ENCODE peak calls at places on chromosomes 16 and 17, in seven cellular contexts. A is RKO; O is HT-29; C is amygdala; D is CD4-positive, alpha-beta T cell; L is stimulated activated CD4-positive, alpha-beta T cell treated with anti-CD3 and anti-CD28 coated beads, Interleukin-1b, Interleukin-23, amount 100 ng/mL, for 1 hour; Y is small intestine. P is an unnamed sample.

GRCh38 chr17:19335951-19336631 is 26.4 kb downstream of the B9D1 start:
- DNase-seq in O (no peak), L (no peak), Y (no peak), C (no peak), D (no peak), A (no peak), P (no peak)

GRCh38 chr17:1724869-1725641 is 551 bp downstream of the WDR81 start:
- DNase-seq in A (peak; percentile 37), L (no peak), O (no peak), Y (no peak), D (no peak), C (peak; percentile 70), P (peak; percentile 11)

GRCh38 chr17:48031966-48032365 is 5.6 kb downstream of the COPZ2 start:
- DNase-seq in C (no peak), O (no peak), Y (no peak), L (no peak), D (no peak), A (no peak), P (no peak)

GRCh38 chr16:67407788-67408452 is 8.4 kb downstream of the ZDHHC1 start:
- DNase-seq in Y (no peak), C (no peak), D (no peak), O (no peak), L (no peak), A (no peak), P (no peak)

GRCh38 chr17:81000089-81000630 is 8.5 kb downstream of the CHMP6 start:
- DNase-seq in D (no peak), C (no peak), Y (no peak), A (no peak), O (no peak), L (no peak), P (no peak)

GRCh38 chr17:63775420-63775819 is 1.4 kb downstream of the DDX42 start:
- DNase-seq in L (no peak), Y (no peak), C (no peak), A (peak; percentile 28), O (peak; percentile 25), D (no peak), P (no peak)

GRCh38 chr17:73824321-73824720 is 180.1 kb upstream of the SDK2 start:
- DNase-seq in Y (no peak), C (no peak), O (no peak), D (no peak), L (no peak), A (no peak), P (no peak)

GRCh38 chr16:87541004-87541881 is 48.4 kb upstream of the ZCCHC14 start:
- DNase-seq in D (no peak), A (no peak), Y (peak; percentile 16), O (no peak), C (peak; percentile 41), L (no peak), P (no peak)

GRCh38 chr17:77456951-77457548 is 316.3 kb downstream of the SEC14L1 start:
- DNase-seq in L (no peak), Y (no peak), A (no peak), O (no peak), C (no peak), D (no peak), P (no peak)

GRCh38 chr17:53409588-53409987 is 413.1 kb upstream of the KIF2B start:
- DNase-seq in A (no peak), D (no peak), L (no peak), O (no peak), C (no peak), Y (no peak), P (no peak)

GRCh38 chr16:82995927-82996441 is 369.2 kb downstream of the CDH13 start:
- DNase-seq in Y (peak; percentile 92), D (no peak), O (peak; percentile 96), L (no peak), A (peak; percentile 36), C (no peak), P (no peak)

GRCh38 chr16:10312784-10313724 is 72.8 kb upstream of the ATF7IP2 start:
- DNase-seq in O (no peak), A (no peak), D (no peak), L (no peak), C (no peak), Y (no peak), P (peak; percentile 67)

GRCh38 chr17:14301761-14302401 is 1.0 kb downstream of the HS3ST3B1 start:
- DNase-seq in L (no peak), O (no peak), Y (peak; percentile 35), C (no peak), A (peak; percentile 52), D (peak; percentile 53), P (no peak)

GRCh38 chr17:64120159-64120558 is 9.8 kb downstream of the ERN1 start:
- DNase-seq in L (no peak), O (no peak), A (no peak), D (no peak), C (no peak), Y (no peak), P (no peak)

GRCh38 chr16:84909686-84910085 is 89.9 kb downstream of the CRISPLD2 start:
- DNase-seq in C (no peak), A (no peak), D (no peak), O (no peak), L (no peak), Y (no peak), P (no peak)

GRCh38 chr17:78882546-78883089 is 20.4 kb downstream of the CEP295NL start:
- DNase-seq in L (no peak), Y (no peak), A (no peak), C (no peak), O (peak; percentile 19), D (no peak), P (no peak)

GRCh38 chr17:15501282-15501681 is 33.9 kb upstream of the CDRT4 start:
- DNase-seq in A (peak; percentile 37), O (no peak), L (no peak), D (no peak), Y (no peak), C (no peak), P (no peak)

GRCh38 chr17:83080641-83081560 is 1.5 kb downstream of the METRNL start:
- DNase-seq in D (no peak), L (no peak), Y (no peak), O (no peak), A (peak; percentile 16), C (peak; percentile 32), P (no peak)

GRCh38 chr16:19699472-19699871 is 18.6 kb downstream of the KNOP1 start:
- DNase-seq in A (no peak), O (no peak), C (no peak), Y (no peak), D (no peak), L (no peak), P (no peak)

GRCh38 chr17:36203335-36203734 is 6.8 kb upstream of the CCL3L1 start:
- DNase-seq in O (no peak), Y (no peak), A (no peak), D (no peak), L (no peak), C (no peak), P (peak; percentile 55)

GRCh38 chr16:80614908-80615696 is 74.3 kb downstream of the DYNLRB2 start:
- DNase-seq in D (no peak), O (peak; percentile 18), C (no peak), A (peak; percentile 84), L (no peak), Y (no peak), P (no peak)

GRCh38 chr17:17120716-17121115 is 78.5 kb downstream of the MPRIP start:
- DNase-seq in D (no peak), Y (no peak), L (no peak), A (no peak), O (no peak), C (no peak), P (no peak)

GRCh38 chr17:79331492-79331891 is 256.9 kb downstream of the ENGASE start:
- DNase-seq in Y (no peak), C (no peak), O (no peak), L (no peak), D (no peak), A (no peak), P (peak; percentile 64)

GRCh38 chr17:78767806-78768205 is 14.3 kb downstream of the CYTH1 start:
- DNase-seq in A (no peak), L (no peak), Y (no peak), O (no peak), C (no peak), D (no peak), P (peak; percentile 42)

GRCh38 chr17:38681096-38681495 is 6.3 kb upstream of the EPOP start:
- DNase-seq in Y (no peak), C (no peak), L (no peak), O (no peak), D (no peak), A (no peak), P (no peak)

GRCh38 chr16:1645914-1646525 is 32.1 kb upstream of the JPT2 start:
- DNase-seq in O (peak; percentile 6), D (peak; percentile 30), C (no peak), L (no peak), Y (no peak), A (no peak), P (no peak)

GRCh38 chr16:79537584-79537983 is 63.0 kb downstream of the MAF start:
- DNase-seq in C (no peak), L (no peak), A (no peak), O (no peak), Y (no peak), D (no peak), P (no peak)

GRCh38 chr17:34703533-34703932 is 124.2 kb downstream of the TMEM132E start:
- DNase-seq in C (no peak), A (peak; percentile 69), L (no peak), D (peak; percentile 7), O (peak; percentile 73), Y (peak; percentile 20), P (peak; percentile 65)

GRCh38 chr17:83113792-83114191 is 34.4 kb downstream of the METRNL start:
- DNase-seq in D (no peak), Y (no peak), C (no peak), L (no peak), O (no peak), A (no peak), P (no peak)

GRCh38 chr17:30450125-30451027 is 26.8 kb upstream of the GOSR1 start:
- DNase-seq in D (no peak), L (no peak), O (peak; percentile 15), Y (no peak), C (no peak), A (no peak), P (no peak)

GRCh38 chr16:59213952-59214351 is 479.8 kb upstream of the GOT2 start:
- DNase-seq in Y (no peak), O (no peak), L (no peak), A (no peak), C (no peak), D (no peak), P (no peak)

GRCh38 chr16:50610331-50611262 is 62.4 kb downstream of the NKD1 start:
- DNase-seq in D (no peak), C (no peak), L (no peak), A (no peak), Y (no peak), O (no peak), P (no peak)

GRCh38 chr17:73352261-73352660 is 40.5 kb upstream of the CDC42EP4 start:
- DNase-seq in A (no peak), C (no peak), D (no peak), Y (no peak), L (no peak), O (no peak), P (no peak)

GRCh38 chr17:65013613-65014391 is 42.7 kb downstream of the GNA13 start:
- DNase-seq in Y (no peak), A (no peak), O (peak; percentile 51), L (no peak), D (no peak), C (no peak), P (no peak)

GRCh38 chr16:28165549-28166046 is 46.2 kb downstream of the XPO6 start:
- DNase-seq in Y (no peak), O (no peak), C (no peak), D (no peak), A (no peak), L (no peak), P (no peak)

GRCh38 chr16:5385115-5385514 is 287.5 kb upstream of the EEF2KMT start:
- DNase-seq in L (no peak), A (no peak), C (no peak), O (no peak), D (no peak), Y (no peak), P (no peak)

GRCh38 chr17:36972186-36972686 is 23.5 kb downstream of the AATF start:
- DNase-seq in D (no peak), C (no peak), Y (no peak), O (no peak), A (no peak), L (no peak), P (no peak)

GRCh38 chr17:46072998-46073397 is 73.9 kb downstream of the STH start:
- DNase-seq in A (no peak), O (no peak), D (no peak), C (no peak), L (no peak), Y (no peak), P (no peak)

P was measured in MM.1S.